ENCODE peak calls at places on chromosomes 3 and 15, in seven cellular contexts. S is cardiac fibroblast, G is astrocyte of the cerebellum, B is upper lobe of left lung, O is upper lobe of right lung, A is lower lobe of right lung, J is GM12865. N is an unnamed sample.

GRCh38 chr3:66376568-66376967 is 124.3 kb downstream of the LRIG1 start:
- DNase-seq in J (no peak), O (no peak), S (peak; percentile 89), B (no peak), A (no peak), G (peak; percentile 66), N (peak; percentile 87)

GRCh38 chr15:85000189-85000864 is 18.7 kb downstream of the PDE8A start:
- DNase-seq in O (no peak), J (no peak), B (no peak), A (no peak), G (no peak), S (peak; percentile 76), N (no peak)

GRCh38 chr15:74893627-74894026 is 3.8 kb downstream of the MPI start:
- DNase-seq in A (no peak), G (no peak), B (no peak), O (no peak), J (peak; percentile 40), S (no peak), N (no peak)

GRCh38 chr3:131532645-131533044 is 29.9 kb upstream of the MRPL3 start:
- DNase-seq in J (no peak), G (no peak), A (no peak), S (no peak), B (no peak), O (no peak), N (no peak)

GRCh38 chr3:36147934-36148333 is 232.4 kb upstream of the STAC start:
- DNase-seq in A (no peak), G (no peak), S (no peak), J (no peak), O (no peak), B (no peak), N (no peak)

GRCh38 chr3:72182206-72182605 is 397.3 kb upstream of the PROK2 start:
- DNase-seq in O (no peak), G (no peak), B (no peak), S (no peak), A (no peak), J (no peak), N (peak; percentile 22)

GRCh38 chr3:141104151-141104741 is 53.1 kb downstream of the SPSB4 start:
- DNase-seq in S (no peak), B (no peak), J (no peak), A (peak; percentile 54), O (peak; percentile 71), G (no peak), N (no peak)

GRCh38 chr3:114234739-114235138 is 2.6 kb downstream of the ZNF80 start:
- DNase-seq in A (no peak), J (no peak), B (no peak), S (no peak), G (no peak), O (no peak), N (no peak)

GRCh38 chr3:159260049-159260662 is 458.3 kb downstream of the MFSD1 start:
- DNase-seq in S (peak; percentile 80), O (no peak), G (peak; percentile 74), B (no peak), A (no peak), J (peak; percentile 71), N (peak; percentile 88)

GRCh38 chr15:76866716-76867321 is 38.3 kb downstream of the SCAPER start:
- DNase-seq in G (peak; percentile 39), O (no peak), J (peak; percentile 48), A (no peak), B (no peak), S (peak; percentile 58), N (peak; percentile 20)

GRCh38 chr3:10957976-10958749 is 34.4 kb upstream of the SLC6A1 start:
- DNase-seq in S (peak; percentile 39), B (peak; percentile 96), G (no peak), O (peak; percentile 94), J (no peak), A (peak; percentile 95), N (no peak)

GRCh38 chr3:120093119-120093922 is 926 bp downstream of the GSK3B start:
- DNase-seq in J (peak; percentile 34), A (no peak), O (no peak), S (peak; percentile 92), G (peak; percentile 63), B (peak; percentile 43), N (peak; percentile 89)

GRCh38 chr15:39746714-39747276 is 35.8 kb downstream of the FSIP1 start:
- DNase-seq in G (no peak), J (no peak), A (no peak), B (no peak), O (no peak), S (no peak), N (no peak)
- TF ChIP-seq CTCF in G (no peak), J (no peak), A (no peak), B (no peak), O (no peak), S (no peak), N (no peak)

GRCh38 chr3:136928240-136928639 is 29.5 kb upstream of the IL20RB start:
- DNase-seq in G (no peak), S (no peak), J (no peak), A (no peak), B (no peak), O (no peak), N (no peak)

GRCh38 chr3:136931587-136931986 is 26.2 kb upstream of the IL20RB start:
- DNase-seq in J (no peak), B (no peak), G (no peak), S (no peak), O (no peak), A (no peak), N (no peak)

GRCh38 chr3:136932518-136932917 is 25.3 kb upstream of the IL20RB start:
- DNase-seq in B (no peak), G (no peak), S (peak; percentile 24), O (no peak), J (peak; percentile 40), A (no peak), N (no peak)

GRCh38 chr3:136932978-136933812 is 24.6 kb upstream of the IL20RB start:
- DNase-seq in G (no peak), O (no peak), A (no peak), J (peak; percentile 21), B (no peak), S (no peak), N (no peak)

GRCh38 chr3:136929984-136930671 is 27.7 kb upstream of the IL20RB start:
- DNase-seq in O (no peak), S (peak; percentile 68), J (no peak), B (peak; percentile 39), A (no peak), G (no peak), N (peak; percentile 53)
- H3K4me3 ChIP-seq in O (peak overlapping the region; percentile 36), S (peak overlapping the region; percentile 22), J (no peak overlapping the region), B (peak overlapping the region; percentile 31), A (peak overlapping the region; percentile 35), G (no peak overlapping the region), N (no peak overlapping the region)

DNA sequence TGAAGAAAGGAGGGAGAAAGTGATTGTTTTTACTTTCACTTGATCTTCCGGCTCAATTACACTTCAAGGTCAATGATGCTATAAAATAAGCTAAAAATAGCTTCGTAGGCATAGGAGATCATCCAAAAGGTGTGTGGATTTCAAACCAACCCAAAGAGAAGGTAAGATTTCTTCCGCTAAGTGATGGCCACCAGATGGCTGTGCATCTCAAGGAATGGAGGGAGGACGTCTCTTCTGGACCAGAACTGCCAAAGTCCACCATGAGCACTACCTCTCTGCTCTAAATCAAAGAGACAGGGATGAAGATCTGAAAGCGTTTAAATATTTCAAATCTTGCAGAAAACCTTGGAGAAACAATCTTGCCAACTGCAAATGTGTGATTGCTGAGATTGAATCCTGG is 199.1 kb upstream of the ZPLD1 start:
- DNase-seq in G (no peak), O (no peak), B (no peak), J (no peak), S (no peak), A (no peak), N (no peak)
- TF ChIP-seq CTCF in G (peak; percentile 55), O (no peak), B (no peak), J (no peak), S (peak; percentile 35), A (no peak), N (peak; percentile 40)

GRCh38 chr15:82832601-82833209 is 23.3 kb downstream of the WHAMM start:
- DNase-seq in G (peak; percentile 79), S (peak; percentile 77), B (no peak), A (no peak), O (no peak), J (peak; percentile 75), N (peak; percentile 77)
- H3K4me3 ChIP-seq in G (no peak overlapping the region), S (no peak overlapping the region), B (no peak overlapping the region), A (no peak overlapping the region), O (no peak overlapping the region), J (no peak overlapping the region), N (no peak overlapping the region)

GRCh38 chr3:171614318-171614967 is 154.2 kb upstream of the TNIK start:
- DNase-seq in A (no peak), O (no peak), S (peak; percentile 24), B (no peak), G (no peak), J (peak; percentile 49), N (peak; percentile 46)
- TF ChIP-seq CTCF in A (peak; percentile 28), O (peak; percentile 28), S (peak; percentile 73), B (no peak), G (peak; percentile 77), J (peak; percentile 78), N (peak; percentile 64)

DNA sequence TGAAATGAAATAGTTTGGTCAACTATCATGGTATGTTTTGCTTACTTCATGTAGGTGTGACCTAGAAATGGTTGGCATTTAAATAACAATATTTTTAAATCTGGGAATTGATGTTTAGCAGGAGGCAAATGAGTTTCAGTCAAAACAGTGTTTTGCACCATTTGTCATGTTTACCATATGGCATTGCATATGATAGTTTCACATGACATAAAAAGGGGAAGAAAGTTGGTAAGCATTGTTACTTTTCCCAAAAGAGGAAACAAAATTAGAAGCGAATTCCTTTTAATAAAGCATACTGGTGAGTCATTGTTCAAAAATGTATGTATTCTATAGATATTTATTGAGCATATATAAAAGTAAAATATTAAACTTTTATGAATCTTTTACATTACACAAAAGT is 2.3 kb downstream of the RNF13 start:
- DNase-seq in O (no peak), B (no peak), A (no peak), J (no peak), S (no peak), G (no peak), N (no peak)
- H3K4me3 ChIP-seq in O (peak overlapping the region; percentile 82), B (peak overlapping the region; percentile 84), A (peak overlapping the region; percentile 84), J (peak overlapping the region; percentile 93), S (no peak overlapping the region), G (no peak overlapping the region), N (no peak overlapping the region)

DNA sequence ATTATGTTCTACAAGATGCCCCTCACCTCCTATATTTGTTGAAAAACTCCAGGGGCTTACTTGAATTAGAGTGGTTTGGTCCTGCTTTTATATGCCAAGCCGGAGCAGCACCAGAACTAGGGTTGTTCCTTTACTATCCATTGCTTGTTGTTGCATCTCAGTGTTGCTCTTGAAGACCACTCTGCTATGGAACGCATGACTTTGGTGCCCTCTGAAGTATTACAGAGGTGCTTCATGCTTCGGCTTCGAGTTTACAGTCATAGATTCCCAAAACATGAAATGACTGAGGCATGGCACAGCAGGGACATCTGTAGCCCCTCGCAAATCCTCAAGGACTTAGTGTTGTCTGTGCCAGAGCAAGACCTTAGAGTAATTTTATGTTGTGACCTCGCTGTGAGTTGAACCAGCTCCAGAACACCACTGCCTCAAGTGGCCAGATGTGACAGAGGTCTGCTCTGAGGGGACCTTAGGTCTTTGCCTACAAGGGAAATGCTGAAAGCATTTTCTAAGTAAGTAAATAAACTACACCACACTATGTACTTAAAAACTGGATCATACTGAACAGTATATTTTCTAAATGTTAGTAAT is 67.2 kb upstream of the SIAH2 start:
- DNase-seq in A (no peak), O (no peak), G (no peak), J (peak; percentile 50), B (no peak), S (no peak), N (peak; percentile 6)
- TF ChIP-seq CTCF in A (no peak), O (no peak), G (no peak), J (peak; percentile 64), B (no peak), S (no peak), N (peak; percentile 4)